ENCODE peak calls at places on chromosomes 5 and 9, in six cellular contexts. S, W, E, Q, K and M are unnamed samples.

GRCh38 chr5:82408033-82408432 is 129.9 kb upstream of the RPS23 start:
- DNase-seq in S (no peak), Q (no peak), W (no peak), K (no peak), E (no peak), M (no peak)

GRCh38 chr5:17679597-17680187 is 45.4 kb downstream of the TAF11L14 start:
- DNase-seq in Q (no peak), K (no peak), S (no peak), W (no peak), E (no peak), M (no peak)

GRCh38 chr5:1707467-1707866 is 92.2 kb downstream of the MRPL36 start:
- DNase-seq in W (no peak), S (no peak), E (no peak), K (no peak), Q (no peak), M (no peak)

GRCh38 chr5:150410524-150411244 is 2.0 kb downstream of the CD74 start:
- DNase-seq in K (peak; percentile 24), S (peak; percentile 74), W (peak; percentile 40), Q (peak; percentile 79), E (peak; percentile 15), M (peak; percentile 42)

GRCh38 chr5:84437673-84438315 is 53.1 kb upstream of the EDIL3 start:
- DNase-seq in S (peak; percentile 91), E (no peak), W (no peak), Q (peak; percentile 73), K (no peak), M (no peak)

GRCh38 chr9:16336833-16337232 is 533.6 kb downstream of the BNC2 start:
- DNase-seq in S (no peak), E (no peak), Q (no peak), K (no peak), W (no peak), M (no peak)

GRCh38 chr5:17314907-17315471 is 97.6 kb downstream of the BASP1 start:
- DNase-seq in E (no peak), K (no peak), W (no peak), S (no peak), Q (peak; percentile 14), M (no peak)

GRCh38 chr9:70407081-70407503 is 7.4 kb downstream of the KLF9 start:
- DNase-seq in W (no peak), K (no peak), Q (peak; percentile 98), S (peak; percentile 99), E (no peak), M (no peak)

GRCh38 chr9:70924380-70924779 is 197.0 kb downstream of the TRPM3 start:
- DNase-seq in K (no peak), Q (peak; percentile 86), W (no peak), S (peak; percentile 65), E (no peak), M (no peak)

GRCh38 chr5:55234171-55234700 is 828 bp upstream of the CCNO start:
- DNase-seq in W (no peak), S (peak; percentile 19), E (no peak), Q (no peak), K (no peak), M (no peak)

GRCh38 chr5:43601454-43602260 is 1.3 kb upstream of the NNT start:
- DNase-seq in E (no peak), Q (peak; percentile 27), W (no peak), S (peak; percentile 57), K (no peak), M (no peak)

GRCh38 chr9:19660019-19660418 is 128.8 kb downstream of the SLC24A2 start:
- DNase-seq in K (no peak), E (no peak), S (no peak), Q (no peak), W (no peak), M (no peak)

GRCh38 chr5:76363385-76364261 is 39.5 kb upstream of the IQGAP2 start:
- DNase-seq in W (no peak), K (no peak), S (no peak), Q (no peak), E (no peak), M (no peak)

GRCh38 chr9:101536938-101537337 is 3.3 kb downstream of the RNF20 start:
- DNase-seq in K (peak; percentile 55), E (no peak), S (peak; percentile 51), Q (peak; percentile 61), W (no peak), M (no peak)

GRCh38 chr5:98839469-98840383 is 66.3 kb downstream of the RGMB start:
- DNase-seq in Q (peak; percentile 40), E (no peak), S (no peak), K (no peak), W (peak; percentile 41), M (no peak)

GRCh38 chr9:118023649-118024048 is 319.4 kb downstream of the TLR4 start:
- DNase-seq in S (no peak), K (no peak), E (no peak), W (no peak), Q (no peak), M (no peak)

GRCh38 chr5:126422994-126423788 is at the start of gene GRAMD2B:
- DNase-seq in E (peak; percentile 42), K (peak; percentile 57), W (peak; percentile 74), S (peak; percentile 88), Q (peak; percentile 88), M (peak; percentile 54)

GRCh38 chr5:150446583-150446982 is 3.0 kb downstream of the RPS14 start:
- DNase-seq in E (no peak), S (no peak), K (no peak), W (no peak), Q (no peak), M (no peak)

GRCh38 chr5:171874210-171874609 is 88.6 kb downstream of the SMIM23 start:
- DNase-seq in E (no peak), S (peak; percentile 45), Q (peak; percentile 88), W (no peak), K (no peak), M (no peak)

GRCh38 chr9:6086006-6086655 is 70.7 kb upstream of the RANBP6 start:
- DNase-seq in S (no peak), Q (no peak), E (no peak), K (no peak), W (no peak), M (no peak)

GRCh38 chr5:51275428-51275827 is 107.8 kb upstream of the ISL1 start:
- DNase-seq in S (no peak), K (no peak), E (no peak), Q (no peak), W (no peak), M (no peak)

GRCh38 chr9:121862973-121863372 is 211.5 kb downstream of the DAB2IP start:
- DNase-seq in S (no peak), W (no peak), E (no peak), Q (no peak), K (no peak), M (no peak)